ENCODE peak calls at places on chromosomes 4 and X, in six cellular contexts. O is activated CD4-positive, alpha-beta T cell treated with anti-CD3 and anti-CD28 coated beads, Interleukin-2, amount 50 U/mL, for 48 hours; Q is stomach; B is lung; X is OCI-LY7; L is posterior vena cava. E is an unnamed sample.

GRCh38 chr4:92307156-92307555 is 3.4 kb downstream of the GRID2 start:
- DNase-seq in B (no peak), O (no peak), L (no peak), X (no peak), Q (no peak), E (no peak)

GRCh38 chrX:110082156-110082555 is 79.2 kb downstream of the TMEM164 start:
- DNase-seq in Q (no peak), O (no peak), X (no peak), L (no peak), B (no peak), E (no peak)

GRCh38 chrX:38055170-38055847 is 49.0 kb downstream of the SYTL5 start:
- DNase-seq in O (no peak), Q (no peak), X (no peak), B (no peak), L (no peak), E (no peak)

GRCh38 chrX:117969337-117969736 is 147.3 kb downstream of the KLHL13 start:
- DNase-seq in X (no peak), Q (no peak), O (no peak), L (no peak), B (no peak), E (no peak)

GRCh38 chr4:70589785-70590184 is 2.3 kb upstream of the AMBN start:
- DNase-seq in Q (no peak), B (no peak), X (peak; percentile 44), O (no peak), L (no peak), E (no peak)

GRCh38 chr4:159719531-159719930 is 616.7 kb downstream of the RAPGEF2 start:
- DNase-seq in L (no peak), B (no peak), X (no peak), O (no peak), Q (no peak), E (no peak)

GRCh38 chrX:45788315-45788714 is 587.6 kb upstream of the DIPK2B start:
- DNase-seq in L (no peak), O (no peak), Q (no peak), X (no peak), B (no peak), E (no peak)

GRCh38 chr4:115293093-115293462 is 179.7 kb upstream of the NDST4 start:
- DNase-seq in O (no peak), X (no peak), B (no peak), L (no peak), Q (no peak), E (no peak)

GRCh38 chr4:174474457-174475075 is 47.7 kb downstream of the HPGD start:
- DNase-seq in Q (no peak), L (no peak), B (no peak), X (no peak), O (no peak), E (no peak)

GRCh38 chr4:184028571-184028996 is 123.5 kb downstream of the STOX2 start:
- DNase-seq in X (peak; percentile 8), Q (no peak), B (no peak), L (no peak), O (peak; percentile 17), E (no peak)

GRCh38 chr4:116101321-116101720 is 984.1 kb downstream of the TRAM1L1 start:
- DNase-seq in L (no peak), B (no peak), X (no peak), Q (no peak), O (no peak), E (no peak)

GRCh38 chr4:11506194-11506593 is 77.5 kb upstream of the HS3ST1 start:
- DNase-seq in Q (no peak), B (no peak), X (no peak), L (no peak), O (no peak), E (no peak)

GRCh38 chr4:104941661-104942062 is 205.0 kb upstream of the TET2 start:
- DNase-seq in X (no peak), Q (no peak), L (no peak), O (no peak), B (no peak), E (no peak)

GRCh38 chr4:188495169-188495568 is 355.9 kb downstream of the TRIML1 start:
- DNase-seq in L (no peak), Q (no peak), B (no peak), X (no peak), O (no peak), E (no peak)

GRCh38 chr4:7189475-7190277 is 2.7 kb upstream of the SORCS2 start:
- DNase-seq in L (peak; percentile 34), X (peak; percentile 13), B (no peak), Q (no peak), O (no peak), E (no peak)

GRCh38 chr4:3836802-3837601 is 70.8 kb downstream of the ADRA2C start:
- DNase-seq in X (peak; percentile 22), O (peak; percentile 22), Q (no peak), B (no peak), L (no peak), E (no peak)

GRCh38 chrX:10326578-10326977 is 169.8 kb downstream of the CLCN4 start:
- DNase-seq in O (no peak), Q (no peak), B (no peak), X (peak; percentile 8), L (no peak), E (no peak)